ENCODE peak calls at places on chromosome 6, in six cellular contexts. G is suprapubic skin, X is endothelial cell of umbilical vein, A is ovary, T is adrenal gland, H is fibroblast of lung. J is an unnamed sample.

GRCh38 chr6:160178271-160178670 is 56.7 kb downstream of the SLC22A1 start:
- DNase-seq in A (no peak), H (no peak), X (no peak), G (no peak), T (no peak), J (no peak)

GRCh38 chr6:6409397-6410030 is 89.1 kb upstream of the F13A1 start:
- DNase-seq in G (no peak), A (no peak), T (peak; percentile 2), X (no peak), H (no peak), J (no peak)

GRCh38 chr6:52389626-52390360 is 27.8 kb downstream of the PAQR8 start:
- DNase-seq in H (peak; percentile 72), G (no peak), A (no peak), X (peak; percentile 73), T (peak; percentile 66), J (peak; percentile 42)

GRCh38 chr6:38871745-38872568 is 156.8 kb downstream of the DNAH8 start:
- DNase-seq in A (peak; percentile 22), T (peak; percentile 65), H (peak; percentile 24), G (no peak), X (peak; percentile 67), J (peak; percentile 61)

GRCh38 chr6:162056745-162057144 is 670.8 kb downstream of the PRKN start:
- DNase-seq in A (no peak), G (no peak), X (no peak), H (peak; percentile 71), T (no peak), J (peak; percentile 36)

GRCh38 chr6:26576407-26576843 is 20.3 kb upstream of the ABT1 start:
- DNase-seq in A (no peak), G (no peak), H (no peak), X (peak; percentile 8), T (no peak), J (no peak)

GRCh38 chr6:95489185-95489863 is 88.0 kb upstream of the MANEA start:
- DNase-seq in H (no peak), G (no peak), T (no peak), A (no peak), X (no peak), J (no peak)

GRCh38 chr6:18307006-18307405 is 42.7 kb upstream of the DEK start:
- DNase-seq in T (no peak), A (no peak), X (no peak), H (peak; percentile 89), G (no peak), J (peak; percentile 19)

GRCh38 chr6:146289816-146290588 is 253.6 kb upstream of the RAB32 start:
- DNase-seq in A (no peak), H (peak; percentile 77), T (peak; percentile 35), X (peak; percentile 79), G (no peak), J (peak; percentile 87)

GRCh38 chr6:62614442-62614841 is 328.4 kb upstream of the KHDRBS2 start:
- DNase-seq in G (no peak), H (no peak), X (no peak), T (no peak), A (no peak), J (no peak)

GRCh38 chr6:78251930-78252329 is 599.1 kb downstream of the MEI4 start:
- DNase-seq in H (no peak), G (no peak), T (no peak), A (no peak), X (no peak), J (no peak)

GRCh38 chr6:85065831-85066230 is 301.4 kb upstream of the TBX18 start:
- DNase-seq in H (no peak), X (no peak), T (no peak), G (no peak), A (no peak), J (no peak)

DNA sequence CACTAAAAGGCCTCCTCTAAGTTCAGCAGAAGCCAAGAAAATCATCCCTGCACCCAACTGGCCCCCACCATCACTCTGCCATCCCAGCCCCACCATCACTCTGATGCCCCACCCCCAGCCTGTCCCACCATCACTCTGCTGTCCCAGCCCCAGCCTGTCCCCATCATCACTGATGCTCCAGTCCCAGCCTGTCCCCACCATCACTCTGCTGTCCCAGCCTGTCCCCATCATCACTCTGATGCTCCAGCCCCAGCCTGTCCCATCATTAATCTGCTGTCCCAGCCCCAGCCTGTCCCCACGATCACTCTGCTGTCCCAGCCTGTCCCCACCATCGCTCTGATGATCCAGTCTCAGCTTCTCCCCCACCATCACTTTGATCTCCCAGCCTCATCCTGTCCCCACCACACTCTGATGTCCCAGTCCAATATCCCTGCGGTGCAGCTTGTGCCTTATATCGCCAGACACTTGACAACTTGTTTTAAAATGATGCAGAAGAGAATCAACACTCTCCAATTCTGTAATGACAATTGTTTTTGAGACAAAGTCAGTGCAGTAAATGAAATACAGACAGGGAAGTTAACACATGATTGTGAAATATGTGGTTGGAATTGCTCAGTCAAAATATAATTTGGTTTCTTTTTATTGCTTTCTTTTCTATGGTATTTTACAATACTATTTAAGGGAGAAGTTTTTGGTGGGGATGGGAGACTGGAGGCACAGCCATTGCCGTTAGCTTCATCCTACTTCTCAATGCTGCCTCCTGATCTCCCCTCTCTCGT is 100.8 kb downstream of the TNFAIP3 start:
- DNase-seq in A (no peak), G (no peak), X (no peak), H (no peak), T (no peak), J (peak; percentile 53)
- H3K4me3 ChIP-seq in A (no peak overlapping the region), G (no peak overlapping the region), X (no peak overlapping the region), H (no peak overlapping the region), T (no peak overlapping the region), J (no peak overlapping the region)

GRCh38 chr6:58113960-58114359 is 796.5 kb downstream of the PRIM2 start:
- DNase-seq in H (no peak), T (no peak), G (no peak), X (no peak), A (no peak), J (no peak)
- H3K4me3 ChIP-seq in H (no peak overlapping the region), T (no peak overlapping the region), G (no peak overlapping the region), X (no peak overlapping the region), A (no peak overlapping the region), J (no peak overlapping the region)

DNA sequence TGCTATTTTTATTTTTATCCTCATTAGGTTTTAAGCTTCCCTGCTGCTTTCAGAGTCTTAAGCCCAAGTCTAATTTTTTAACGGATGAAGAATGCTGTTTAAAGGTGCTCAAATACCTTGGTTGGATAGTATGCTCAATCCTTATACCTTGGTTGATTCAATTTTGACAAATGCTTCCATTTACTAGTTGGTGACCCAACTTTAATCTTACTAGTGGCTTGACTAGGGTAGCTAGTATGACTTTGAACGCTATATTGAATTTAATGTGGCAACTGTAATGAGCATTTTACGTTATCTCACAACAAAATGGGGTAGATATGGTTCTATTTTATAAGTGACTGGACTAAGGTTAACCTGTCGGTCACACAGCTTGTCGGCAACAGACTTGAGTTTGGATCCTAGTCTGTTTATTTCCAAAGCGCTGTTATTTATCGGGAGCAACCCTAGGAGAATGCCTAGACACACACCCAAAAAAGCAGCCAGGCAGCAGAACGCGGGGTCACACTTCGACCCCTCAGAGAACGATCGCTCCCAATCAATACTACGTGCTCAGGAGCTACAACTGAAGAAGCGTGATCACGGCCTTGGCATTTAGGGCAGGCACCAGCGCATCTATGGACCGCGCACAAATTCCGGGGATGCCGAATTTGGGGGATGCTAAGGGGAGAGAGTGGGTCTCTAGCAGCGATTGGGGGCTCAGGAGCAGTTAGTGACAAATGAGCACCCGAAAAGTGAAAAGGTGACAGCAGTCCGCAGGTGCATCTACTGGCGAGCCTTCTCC is 634 bp upstream of the ALDH5A1 start:
- DNase-seq in A (no peak), H (no peak), T (no peak), G (no peak), X (no peak), J (no peak)
- H3K4me3 ChIP-seq in A (peak overlapping the region; percentile 64), H (peak overlapping the region; percentile 40), T (no peak overlapping the region), G (peak overlapping the region; percentile 82), X (no peak overlapping the region), J (peak overlapping the region; percentile 49)

GRCh38 chr6:99602519-99603420 is 3.9 kb upstream of the PRDM13 start:
- DNase-seq in H (no peak), T (no peak), G (no peak), X (no peak), A (no peak), J (no peak)

GRCh38 chr6:99605074-99605726 is 1.4 kb upstream of the PRDM13 start:
- DNase-seq in A (no peak), G (no peak), X (no peak), T (no peak), H (no peak), J (no peak)

GRCh38 chr6:99605911-99606669 is 543 bp upstream of the PRDM13 start:
- DNase-seq in A (no peak), G (no peak), H (no peak), X (no peak), T (no peak), J (no peak)

GRCh38 chr6:99604161-99605073 is 2.2 kb upstream of the PRDM13 start:
- DNase-seq in T (no peak), X (no peak), H (no peak), G (no peak), A (no peak), J (no peak)

DNA sequence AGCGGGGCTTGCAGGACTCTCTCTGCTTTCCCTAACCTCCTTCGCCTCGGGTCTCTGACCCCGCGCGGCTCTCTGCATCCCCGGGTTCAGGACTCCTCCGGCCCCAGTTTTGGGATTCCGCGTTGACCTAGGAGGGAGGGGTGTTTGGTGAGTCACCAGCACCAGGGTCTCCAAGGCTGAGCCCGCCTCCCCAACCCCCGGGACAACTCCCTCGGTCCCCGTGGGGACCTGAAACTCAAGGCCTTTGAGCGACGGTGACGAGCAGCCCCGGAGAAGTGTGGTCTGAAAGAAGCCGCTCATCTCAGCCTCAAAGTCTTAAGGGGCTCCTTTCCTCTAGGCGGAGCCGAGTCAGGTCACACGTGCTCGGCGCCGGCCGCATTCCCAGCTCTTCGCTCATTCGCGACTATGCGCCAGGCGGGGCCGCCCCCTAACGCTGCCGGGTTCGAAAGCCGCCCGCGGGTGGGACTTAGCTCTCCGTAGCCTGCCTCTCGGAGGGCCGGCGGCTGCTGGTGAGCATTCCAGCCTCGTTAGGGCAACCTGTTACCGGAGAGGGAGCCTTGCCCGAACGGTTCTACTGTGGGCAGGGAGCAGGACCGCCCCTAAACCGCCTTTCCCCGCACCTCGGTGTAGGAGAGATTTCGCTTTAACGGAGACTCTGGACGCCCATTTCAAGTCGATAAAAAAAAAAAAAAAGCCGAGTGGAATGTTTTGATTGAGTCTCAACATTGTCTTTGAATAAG is 3.0 kb upstream of the PRDM13 start:
- DNase-seq in X (peak; percentile 38), T (no peak), G (no peak), H (peak; percentile 27), A (no peak), J (peak; percentile 17)
- H3K4me3 ChIP-seq in X (no peak overlapping the region), T (no peak overlapping the region), G (peak overlapping the region; percentile 46), H (peak overlapping the region; percentile 33), A (peak overlapping the region; percentile 11), J (peak overlapping the region; percentile 18)

GRCh38 chr6:140817176-140817575 is 1315.5 kb upstream of the GJE1 start:
- DNase-seq in T (no peak), G (no peak), H (peak; percentile 33), X (no peak), A (no peak), J (no peak)

GRCh38 chr6:140816696-140817095 is 1316.0 kb upstream of the GJE1 start:
- DNase-seq in X (no peak), H (no peak), T (no peak), G (no peak), A (no peak), J (no peak)

GRCh38 chr6:140811642-140812041 is 1321.1 kb upstream of the GJE1 start:
- DNase-seq in A (no peak), T (no peak), X (no peak), G (no peak), H (no peak), J (no peak)

GRCh38 chr6:140809694-140810101 is 1323.0 kb upstream of the GJE1 start:
- DNase-seq in T (no peak), H (peak; percentile 76), A (no peak), G (no peak), X (no peak), J (peak; percentile 42)

GRCh38 chr6:140812636-140813035 is 1320.1 kb upstream of the GJE1 start:
- DNase-seq in A (no peak), H (no peak), G (no peak), X (no peak), T (no peak), J (peak; percentile 35)
- H3K4me3 ChIP-seq in A (no peak overlapping the region), H (no peak overlapping the region), G (no peak overlapping the region), X (no peak overlapping the region), T (no peak overlapping the region), J (no peak overlapping the region)